ENCODE peak calls at places on chromosome 18, in six cellular contexts. L, Z, G, N, U and M are unnamed samples.
A peak's percentile ranks its signal among the peaks of the same experiment; 100 is the strongest.

GRCh38 chr18:4384932-4385331 is 70.2 kb downstream of the DLGAP1 start:
- DNase-seq in L (no peak), G (no peak), Z (no peak), U (no peak), N (no peak), M (no peak)

GRCh38 chr18:22628795-22629194 is 211.1 kb upstream of the CTAGE1 start:
- DNase-seq in U (no peak), N (no peak), Z (no peak), G (no peak), L (no peak), M (no peak)

GRCh38 chr18:62187543-62188378 is 706 bp downstream of the RELCH start:
- DNase-seq in L (peak; percentile 21), U (peak; percentile 21), N (peak; percentile 26), Z (no peak), G (no peak), M (peak; percentile 61)

GRCh38 chr18:24214913-24215312 is 76.1 kb downstream of the CABYR start:
- DNase-seq in Z (no peak), N (no peak), U (no peak), L (no peak), G (no peak), M (no peak)

GRCh38 chr18:25686960-25687520 is 335.1 kb upstream of the ZNF521 start:
- DNase-seq in N (no peak), Z (no peak), G (no peak), U (peak; percentile 19), L (no peak), M (no peak)

GRCh38 chr18:44949967-44950366 is 269.3 kb downstream of the SETBP1 start:
- DNase-seq in U (no peak), G (no peak), L (no peak), Z (no peak), N (no peak), M (no peak)

GRCh38 chr18:56615738-56616520 is 22.5 kb downstream of the TXNL1 start:
- DNase-seq in U (no peak), G (no peak), Z (no peak), L (no peak), N (no peak), M (no peak)

GRCh38 chr18:35481960-35482366 is 15.8 kb downstream of the INO80C start:
- DNase-seq in U (peak; percentile 31), N (no peak), G (no peak), Z (no peak), L (no peak), M (no peak)

GRCh38 chr18:58263733-58264469 is 219.9 kb downstream of the NEDD4L start:
- DNase-seq in L (no peak), G (no peak), Z (no peak), N (no peak), U (peak; percentile 21), M (no peak)

GRCh38 chr18:3424280-3424890 is 25.6 kb upstream of the TGIF1 start:
- DNase-seq in U (no peak), G (no peak), N (no peak), Z (no peak), L (no peak), M (no peak)

GRCh38 chr18:56158676-56159075 is 479.7 kb downstream of the TXNL1 start:
- DNase-seq in N (no peak), U (peak; percentile 57), G (no peak), Z (no peak), L (no peak), M (no peak)

GRCh38 chr18:74795766-74796165 is 198.1 kb downstream of the ZNF407 start:
- DNase-seq in Z (no peak), U (no peak), G (no peak), L (no peak), N (no peak), M (no peak)

GRCh38 chr18:46623541-46623940 is 33.5 kb downstream of the LOXHD1 start:
- DNase-seq in Z (no peak), L (no peak), G (peak; percentile 73), N (no peak), U (no peak), M (no peak)

GRCh38 chr18:79577451-79578395 is 101.9 kb upstream of the CTDP1 start:
- DNase-seq in G (no peak), U (peak; percentile 49), L (no peak), Z (peak; percentile 75), N (no peak), M (peak; percentile 83)

GRCh38 chr18:39624934-39625333 is 2059.3 kb upstream of the CELF4 start:
- DNase-seq in L (no peak), U (peak; percentile 82), Z (no peak), N (no peak), G (no peak), M (no peak)
- H3K27ac ChIP-seq in L (no peak overlapping the region), U (peak overlapping the region; percentile 22), Z (no peak overlapping the region), N (no peak overlapping the region), G (no peak overlapping the region), M (no peak overlapping the region)

DNA sequence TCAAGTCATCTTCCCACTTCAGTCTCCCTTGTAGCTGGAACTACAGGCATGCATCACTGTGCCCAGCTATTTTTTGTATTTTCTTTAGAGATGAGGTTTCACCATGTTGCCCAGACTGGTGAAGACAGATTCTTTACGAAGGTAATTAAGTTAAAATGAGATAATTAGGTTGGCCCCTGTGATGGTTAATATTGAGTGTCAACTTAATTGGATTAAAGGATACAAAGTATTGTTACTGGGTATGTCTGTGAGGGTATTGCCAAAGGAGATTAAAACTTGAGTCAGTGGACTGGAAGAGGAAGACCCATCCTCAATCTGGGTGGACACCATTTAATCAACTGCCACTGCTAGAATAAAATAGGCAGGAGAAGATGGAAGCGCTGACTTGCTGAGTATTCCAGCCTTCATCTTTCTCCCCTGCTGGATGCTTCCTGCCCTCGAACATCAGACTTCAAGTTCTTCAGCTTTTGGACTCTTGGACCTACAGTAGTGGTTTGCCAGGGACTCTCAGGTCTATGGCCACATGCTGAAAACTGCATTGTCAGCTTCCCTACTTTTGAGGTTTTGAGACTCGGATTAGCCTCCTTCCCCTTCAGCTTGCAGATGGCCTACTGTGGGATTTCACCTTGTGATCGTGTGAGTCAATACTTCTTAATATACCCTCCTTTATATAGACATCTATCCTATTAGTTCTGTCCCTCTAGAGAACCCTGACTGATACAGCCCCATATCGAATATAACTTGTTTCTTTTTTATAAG is 269.1 kb downstream of the TMX3 start:
- DNase-seq in N (no peak), Z (no peak), U (no peak), G (no peak), L (no peak), M (no peak)
- H3K4me3 ChIP-seq in N (no peak overlapping the region), Z (no peak overlapping the region), U (no peak overlapping the region), G (no peak overlapping the region), L (no peak overlapping the region), M (no peak overlapping the region)

DNA sequence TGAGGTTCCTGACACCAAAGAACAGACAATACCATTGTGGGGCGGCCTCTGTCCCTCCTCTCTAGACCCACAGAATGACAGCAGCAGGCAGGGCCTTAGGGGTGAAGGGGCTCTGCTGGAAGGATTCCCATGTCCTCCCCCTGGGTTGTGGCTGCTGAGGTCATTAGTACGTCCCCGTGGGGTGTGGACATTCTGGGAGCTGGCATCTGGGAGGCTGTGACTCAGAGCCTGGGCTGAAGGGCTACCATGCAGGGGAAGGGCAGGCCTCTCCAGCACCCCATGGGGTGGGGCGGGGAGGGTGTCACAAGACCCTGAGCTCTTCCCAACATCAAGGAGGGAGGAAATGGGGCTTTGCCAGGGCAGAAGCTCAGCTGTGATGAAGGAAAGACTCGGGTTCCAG is 105.7 kb upstream of the SMAD2 start:
- DNase-seq in U (no peak), N (peak; percentile 25), Z (peak; percentile 57), G (no peak), L (peak; percentile 38), M (no peak)
- H3K27ac ChIP-seq in U (no peak overlapping the region), N (no peak overlapping the region), Z (no peak overlapping the region), G (no peak overlapping the region), L (no peak overlapping the region), M (no peak overlapping the region)

GRCh38 chr18:7927119-7927518 is 360.0 kb downstream of the PTPRM start:
- DNase-seq in G (no peak), L (no peak), N (no peak), U (peak; percentile 45), Z (no peak), M (no peak)

GRCh38 chr18:7924616-7925015 is 357.5 kb downstream of the PTPRM start:
- DNase-seq in L (no peak), Z (no peak), N (no peak), G (no peak), U (no peak), M (no peak)

GRCh38 chr18:7921938-7922587 is 354.9 kb downstream of the PTPRM start:
- DNase-seq in N (no peak), Z (no peak), L (no peak), G (no peak), U (peak; percentile 59), M (no peak)

GRCh38 chr18:7923105-7923504 is 356.0 kb downstream of the PTPRM start:
- DNase-seq in Z (no peak), L (no peak), N (no peak), U (no peak), G (no peak), M (no peak)

GRCh38 chr18:7926526-7926925 is 359.4 kb downstream of the PTPRM start:
- DNase-seq in Z (no peak), L (no peak), N (peak; percentile 40), U (no peak), G (no peak), M (no peak)
- H3K4me3 ChIP-seq in Z (peak overlapping the region; percentile 11), L (no peak overlapping the region), N (no peak overlapping the region), U (no peak overlapping the region), G (no peak overlapping the region), M (no peak overlapping the region)

GRCh38 chr18:39453882-39454281 is 1888.3 kb upstream of the CELF4 start:
- DNase-seq in G (no peak), Z (no peak), U (peak; percentile 65), L (no peak), N (no peak), M (no peak)
- H3K27ac ChIP-seq in G (no peak overlapping the region), Z (no peak overlapping the region), U (peak overlapping the region; percentile 51), L (no peak overlapping the region), N (peak overlapping the region; percentile 53), M (no peak overlapping the region)